ENCODE peak calls at places on chromosomes 4 and X, in five cellular contexts. One of them, this sample, is unnamed.

GRCh38 chrX:40945366-40945713 is 139.9 kb upstream of the USP9X start:
- DNase-seq in suprapubic skin: no peak
- DNase-seq in stomach: no peak
- DNase-seq in uterus: peak; percentile 62
- DNase-seq in spleen: no peak
- DNase-seq in this sample: peak; percentile 10

GRCh38 chrX:155966876-155967275 is 30.6 kb upstream of the IL9R start:
- DNase-seq in suprapubic skin: no peak
- DNase-seq in stomach: no peak
- DNase-seq in uterus: no peak
- DNase-seq in spleen: no peak
- DNase-seq in this sample: peak; percentile 21

GRCh38 chr4:4443821-4444220 is 56.9 kb downstream of the NSG1 start:
- DNase-seq in suprapubic skin: no peak
- DNase-seq in stomach: no peak
- DNase-seq in uterus: no peak
- DNase-seq in spleen: no peak
- DNase-seq in this sample: peak; percentile 74

GRCh38 chr4:79964715-79965345 is 108.2 kb downstream of the ANTXR2 start:
- DNase-seq in suprapubic skin: no peak
- DNase-seq in stomach: no peak
- DNase-seq in uterus: no peak
- DNase-seq in spleen: peak; percentile 55
- DNase-seq in this sample: no peak

GRCh38 chr4:157204634-157205244 is 15.8 kb upstream of the GRIA2 start:
- DNase-seq in suprapubic skin: no peak
- DNase-seq in stomach: no peak
- DNase-seq in uterus: no peak
- DNase-seq in spleen: peak; percentile 77
- DNase-seq in this sample: peak; percentile 23

GRCh38 chr4:19030048-19030447 is 1008.5 kb upstream of the LCORL start:
- DNase-seq in suprapubic skin: no peak
- DNase-seq in stomach: no peak
- DNase-seq in uterus: no peak
- DNase-seq in spleen: no peak
- DNase-seq in this sample: peak; percentile 22

GRCh38 chrX:1582686-1583437 is 8.5 kb upstream of the AKAP17A start:
- DNase-seq in suprapubic skin: no peak
- DNase-seq in stomach: peak; percentile 25
- DNase-seq in uterus: no peak
- DNase-seq in spleen: no peak
- DNase-seq in this sample: no peak

GRCh38 chr4:56803473-56803872 is 18.0 kb downstream of the SPINK2 start:
- DNase-seq in suprapubic skin: no peak
- DNase-seq in stomach: no peak
- DNase-seq in uterus: no peak
- DNase-seq in spleen: no peak
- DNase-seq in this sample: no peak

GRCh38 chrX:108270280-108270679 is 167.9 kb downstream of the COL4A6 start:
- DNase-seq in suprapubic skin: no peak
- DNase-seq in stomach: no peak
- DNase-seq in uterus: no peak
- DNase-seq in spleen: no peak
- DNase-seq in this sample: no peak

GRCh38 chrX:84735025-84735424 is 232.8 kb upstream of the HDX start:
- DNase-seq in suprapubic skin: no peak
- DNase-seq in stomach: no peak
- DNase-seq in uterus: no peak
- DNase-seq in spleen: no peak
- DNase-seq in this sample: peak; percentile 67

GRCh38 chr4:163063891-163064290 is 102.8 kb downstream of the NAF1 start:
- DNase-seq in suprapubic skin: no peak
- DNase-seq in stomach: no peak
- DNase-seq in uterus: no peak
- DNase-seq in spleen: no peak
- DNase-seq in this sample: no peak

GRCh38 chr4:107913283-107913899 is 18.0 kb upstream of the CYP2U1 start:
- DNase-seq in suprapubic skin: no peak
- DNase-seq in stomach: no peak
- DNase-seq in uterus: peak; percentile 53
- DNase-seq in spleen: no peak
- DNase-seq in this sample: peak; percentile 71

GRCh38 chrX:20026278-20026677 is 35.4 kb upstream of the BCLAF3 start:
- DNase-seq in suprapubic skin: no peak
- DNase-seq in stomach: no peak
- DNase-seq in uterus: no peak
- DNase-seq in spleen: no peak
- DNase-seq in this sample: no peak

GRCh38 chrX:8025705-8026104 is 98.5 kb upstream of the PNPLA4 start:
- DNase-seq in suprapubic skin: no peak
- DNase-seq in stomach: no peak
- DNase-seq in uterus: no peak
- DNase-seq in spleen: no peak
- DNase-seq in this sample: no peak

GRCh38 chrX:65723706-65724105 is 56.3 kb downstream of the MSN start:
- DNase-seq in suprapubic skin: no peak
- DNase-seq in stomach: no peak
- DNase-seq in uterus: no peak
- DNase-seq in spleen: no peak
- DNase-seq in this sample: no peak

GRCh38 chrX:75301060-75301459 is 27.2 kb downstream of the UPRT start:
- DNase-seq in suprapubic skin: no peak
- DNase-seq in stomach: no peak
- DNase-seq in uterus: no peak
- DNase-seq in spleen: no peak
- DNase-seq in this sample: no peak

GRCh38 chr4:24240655-24241054 is 343.7 kb downstream of the DHX15 start:
- DNase-seq in suprapubic skin: no peak
- DNase-seq in stomach: no peak
- DNase-seq in uterus: no peak
- DNase-seq in spleen: no peak
- DNase-seq in this sample: no peak

GRCh38 chr4:111959202-111959601 is 186.1 kb upstream of the FAM241A start:
- DNase-seq in suprapubic skin: no peak
- DNase-seq in stomach: no peak
- DNase-seq in uterus: no peak
- DNase-seq in spleen: no peak
- DNase-seq in this sample: no peak

GRCh38 chr4:177117256-177117655 is 192.4 kb upstream of the NEIL3 start:
- DNase-seq in suprapubic skin: no peak
- DNase-seq in stomach: no peak
- DNase-seq in uterus: no peak
- DNase-seq in spleen: no peak
- DNase-seq in this sample: no peak

DNA sequence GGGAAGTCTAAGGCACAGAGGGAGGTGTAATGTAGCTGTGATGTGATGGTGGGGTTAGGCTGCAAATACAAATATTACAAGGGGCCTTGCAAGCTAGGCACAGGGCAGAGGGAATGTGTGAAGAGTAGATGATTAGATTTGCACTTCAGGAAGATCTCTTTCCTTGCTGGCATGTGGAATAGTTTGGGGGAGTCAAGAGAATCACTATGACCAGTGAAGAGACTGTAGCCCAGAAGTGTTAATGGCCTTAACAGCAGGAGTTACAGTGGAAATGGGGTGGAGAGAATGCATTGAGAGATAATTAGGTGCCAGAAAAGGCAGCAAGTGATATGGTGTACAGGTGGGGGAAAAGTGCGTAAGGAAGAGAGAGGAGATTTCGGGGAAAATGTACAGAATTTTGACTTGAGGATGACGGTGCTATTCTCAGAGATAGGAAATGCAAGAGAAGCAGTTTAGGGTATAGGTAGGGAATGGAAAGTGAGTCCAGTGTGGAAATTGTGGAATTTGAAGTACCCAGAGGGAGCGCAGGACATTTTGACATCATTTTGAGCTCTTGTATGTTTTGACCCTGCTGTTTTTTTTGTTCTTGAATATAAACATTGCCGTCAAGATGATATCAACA is 10.2 kb upstream of the TAPT1 start:
- DNase-seq in suprapubic skin: no peak
- DNase-seq in stomach: no peak
- DNase-seq in uterus: no peak
- DNase-seq in spleen: no peak
- DNase-seq in this sample: no peak
- H3K4me1 ChIP-seq in suprapubic skin: peaks cover 8% of the 10 kb centered on the region
- H3K4me1 ChIP-seq in stomach: peaks cover 8% of the 10 kb centered on the region
- H3K4me1 ChIP-seq in uterus: no peaks in the 10 kb centered on the region
- H3K4me1 ChIP-seq in spleen: peaks cover 22% of the 10 kb centered on the region
- H3K4me1 ChIP-seq in this sample: peaks cover 5% of the 10 kb centered on the region

DNA sequence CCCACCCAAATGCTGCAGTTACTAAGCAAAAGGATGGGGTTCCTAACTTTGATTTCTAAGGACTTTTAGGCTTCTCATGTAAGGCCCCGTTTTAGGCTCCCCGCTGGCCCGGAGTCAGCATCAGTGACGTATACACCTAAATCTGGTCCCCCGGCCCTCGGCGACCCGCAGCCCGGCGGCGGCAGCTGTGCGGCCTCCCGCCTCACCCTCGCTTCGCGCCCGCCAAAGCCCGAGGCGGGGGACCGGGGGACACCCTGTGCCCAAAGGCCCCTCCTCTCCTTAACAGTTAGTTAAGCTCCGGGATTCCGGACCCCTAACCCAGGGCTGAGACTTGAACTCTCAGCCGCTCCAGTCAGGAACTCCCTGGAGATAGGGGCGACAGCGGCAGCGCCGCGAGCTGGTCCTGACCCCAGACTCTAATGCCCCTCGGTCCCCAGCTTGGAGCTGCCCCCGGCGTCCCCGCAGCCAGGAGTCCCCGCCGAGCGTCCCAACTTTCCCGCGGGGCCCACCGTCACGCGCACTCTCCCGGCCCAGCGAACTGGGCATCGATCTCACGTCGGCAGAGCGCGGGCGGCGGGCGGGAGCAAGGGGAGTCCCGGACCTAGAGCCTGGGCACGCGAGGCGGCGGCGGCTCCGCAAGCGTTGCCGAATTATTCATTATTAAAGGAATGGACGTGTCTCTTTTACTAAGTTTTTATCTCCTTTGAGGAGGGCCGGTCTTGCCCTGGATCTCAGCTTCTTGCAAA is 1.5 kb upstream of the NR3C2 start:
- DNase-seq in suprapubic skin: peak; percentile 79
- DNase-seq in stomach: peak; percentile 44
- DNase-seq in uterus: peak; percentile 58
- DNase-seq in spleen: peak; percentile 89
- DNase-seq in this sample: peak; percentile 3
- H3K4me1 ChIP-seq in suprapubic skin: peaks cover 51% of the 10 kb centered on the region
- H3K4me1 ChIP-seq in stomach: peaks cover 55% of the 10 kb centered on the region
- H3K4me1 ChIP-seq in uterus: no peaks in the 10 kb centered on the region
- H3K4me1 ChIP-seq in spleen: peaks cover 58% of the 10 kb centered on the region
- H3K4me1 ChIP-seq in this sample: peaks cover 9% of the 10 kb centered on the region

GRCh38 chr4:6938758-6939201 is 29.2 kb downstream of the TBC1D14 start:
- DNase-seq in suprapubic skin: no peak
- DNase-seq in stomach: no peak
- DNase-seq in uterus: no peak
- DNase-seq in spleen: no peak
- DNase-seq in this sample: no peak

GRCh38 chr4:6942238-6942800 is 32.7 kb downstream of the TBC1D14 start:
- DNase-seq in suprapubic skin: no peak
- DNase-seq in stomach: no peak
- DNase-seq in uterus: peak; percentile 51
- DNase-seq in spleen: peak; percentile 78
- DNase-seq in this sample: peak; percentile 48

GRCh38 chr4:6941796-6942195 is 32.2 kb downstream of the TBC1D14 start:
- DNase-seq in suprapubic skin: no peak
- DNase-seq in stomach: no peak
- DNase-seq in uterus: no peak
- DNase-seq in spleen: peak; percentile 63
- DNase-seq in this sample: no peak

GRCh38 chr4:6939761-6940743 is 30.4 kb downstream of the TBC1D14 start:
- DNase-seq in suprapubic skin: no peak
- DNase-seq in stomach: no peak
- DNase-seq in uterus: no peak
- DNase-seq in spleen: no peak
- DNase-seq in this sample: no peak

DNA sequence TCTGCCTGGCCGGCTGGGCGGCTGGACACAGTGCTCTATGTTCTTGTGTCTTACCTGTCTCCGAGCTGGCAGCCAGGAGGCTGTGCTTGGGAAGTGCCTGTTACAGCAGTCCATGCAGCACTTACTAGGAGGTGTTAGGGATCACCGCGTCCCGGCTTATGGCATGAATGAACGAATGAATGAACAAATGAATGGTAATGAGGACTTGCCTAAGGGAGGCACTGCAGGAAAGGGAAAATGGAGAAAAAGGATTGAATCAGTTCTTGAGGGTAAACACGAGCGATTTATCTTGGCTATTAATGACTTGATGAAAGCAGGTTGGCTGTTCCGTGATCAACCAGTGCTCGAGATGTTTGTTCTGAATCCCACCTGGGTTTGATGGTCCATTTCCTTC is 31.1 kb downstream of the TBC1D14 start:
- DNase-seq in suprapubic skin: no peak
- DNase-seq in stomach: no peak
- DNase-seq in uterus: no peak
- DNase-seq in spleen: peak; percentile 1
- DNase-seq in this sample: no peak
- H3K4me1 ChIP-seq in suprapubic skin: peaks cover 35% of the 10 kb centered on the region
- H3K4me1 ChIP-seq in stomach: peaks cover 66% of the 10 kb centered on the region
- H3K4me1 ChIP-seq in uterus: peaks cover 8% of the 10 kb centered on the region
- H3K4me1 ChIP-seq in spleen: peaks cover 95% of the 10 kb centered on the region
- H3K4me1 ChIP-seq in this sample: peaks cover 50% of the 10 kb centered on the region

DNA sequence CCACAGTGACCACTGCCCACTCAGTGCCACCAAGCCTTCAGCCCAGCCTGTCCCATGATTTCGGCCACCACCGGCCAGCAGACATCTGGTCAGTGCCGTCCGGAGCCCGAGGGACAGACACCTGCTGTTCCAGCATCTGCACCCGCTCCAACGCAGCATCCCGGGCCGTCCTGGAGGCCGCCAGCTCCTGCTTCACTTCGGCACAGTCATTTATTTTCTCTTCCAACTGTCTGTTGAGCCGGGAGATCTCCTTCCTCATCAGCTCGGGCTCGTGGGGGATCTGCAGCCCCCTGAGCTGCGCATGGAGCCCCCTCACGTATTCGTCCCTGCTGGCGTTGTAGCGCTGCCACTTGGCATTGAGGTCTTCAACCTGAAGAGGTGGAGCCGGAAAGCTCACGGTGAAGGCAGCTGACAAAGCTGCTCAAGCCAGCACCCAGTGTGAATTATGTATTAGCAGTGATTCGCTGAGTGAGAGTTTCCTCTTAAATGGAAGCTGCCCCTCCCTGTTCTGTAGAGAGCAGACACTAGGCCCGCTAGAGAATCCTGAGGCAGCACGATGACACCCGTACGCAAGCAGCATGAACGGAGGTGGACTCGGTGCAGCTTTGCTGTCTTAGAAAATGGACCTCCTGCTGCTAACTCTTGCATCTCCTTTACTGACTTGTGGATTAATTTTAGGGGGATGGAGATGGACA is 11.4 kb downstream of the TNIP2 start:
- DNase-seq in suprapubic skin: no peak
- DNase-seq in stomach: no peak
- DNase-seq in uterus: no peak
- DNase-seq in spleen: peak; percentile 74
- DNase-seq in this sample: no peak
- H3K4me1 ChIP-seq in suprapubic skin: peaks cover 23% of the 10 kb centered on the region
- H3K4me1 ChIP-seq in stomach: peaks cover 6% of the 10 kb centered on the region
- H3K4me1 ChIP-seq in uterus: no peaks in the 10 kb centered on the region
- H3K4me1 ChIP-seq in spleen: peaks cover 33% of the 10 kb centered on the region
- H3K4me1 ChIP-seq in this sample: peaks cover 19% of the 10 kb centered on the region

This sample was measured in Caco-2.